ENCODE peak calls at places on chromosomes 16 and 17, in ten cellular contexts. Y, W, C, V, O, H, D, R, E and U are unnamed samples. For H3K4me1, the result is how much of the 10 kb centered on the place peaks cover.

GRCh38 chr17:65417406-65418221 is 143.8 kb downstream of the AXIN2 start:
- DNase-seq in R (no peak), E (no peak), C (no peak), H (no peak), W (no peak), O (no peak), D (no peak), V (no peak), Y (no peak), U (no peak)

GRCh38 chr17:46979023-46979870 is at the start of gene RPRML:
- DNase-seq in W (no peak), E (no peak), H (peak), D (peak), C (peak), R (no peak), O (peak), Y (peak), V (no peak), U (peak)

GRCh38 chr16:65497571-65497970 is 375.7 kb upstream of the CDH11 start:
- DNase-seq in O (no peak), W (no peak), D (no peak), R (no peak), V (no peak), Y (no peak), H (no peak), C (no peak), E (peak), U (no peak)

GRCh38 chr17:5644065-5644464 is 59.8 kb upstream of the NLRP1 start:
- DNase-seq in V (no peak), D (no peak), C (no peak), R (no peak), Y (no peak), W (no peak), O (no peak), H (no peak), E (no peak), U (no peak)

GRCh38 chr17:3956558-3956957 is 7.7 kb downstream of the ATP2A3 start:
- DNase-seq in E (no peak), O (no peak), H (no peak), Y (no peak), W (no peak), R (no peak), V (no peak), C (no peak), D (no peak), U (no peak)

GRCh38 chr16:64225696-64226095 is 896.2 kb downstream of the CDH11 start:
- DNase-seq in H (no peak), V (no peak), E (no peak), C (no peak), W (no peak), Y (no peak), R (no peak), O (no peak), D (no peak), U (no peak)

GRCh38 chr17:56995776-56996175 is 17.8 kb downstream of the SCPEP1 start:
- DNase-seq in R (no peak), C (no peak), H (no peak), V (no peak), Y (no peak), W (no peak), E (peak), D (no peak), O (no peak), U (no peak)

GRCh38 chr17:8955021-8955420 is 10.5 kb downstream of the PIK3R5 start:
- DNase-seq in R (no peak), W (no peak), C (no peak), Y (no peak), H (no peak), D (no peak), V (no peak), E (no peak), O (no peak), U (no peak)

GRCh38 chr16:49987381-49987780 is 37.6 kb upstream of the CNEP1R1 start:
- DNase-seq in H (no peak), C (no peak), R (no peak), Y (no peak), E (no peak), V (no peak), D (no peak), O (no peak), W (no peak), U (no peak)

GRCh38 chr17:74282587-74283370 is 8.7 kb downstream of the DNAI2 start:
- DNase-seq in C (no peak), D (no peak), H (no peak), E (peak), Y (peak), W (no peak), V (no peak), R (no peak), O (no peak), U (no peak)

GRCh38 chr17:50283246-50283645 is 9.0 kb downstream of the TMEM92 start:
- DNase-seq in W (no peak), C (no peak), O (no peak), H (no peak), V (no peak), R (no peak), D (peak), Y (no peak), E (no peak), U (no peak)

GRCh38 chr16:14240216-14240843 is 169.2 kb downstream of the MRTFB start:
- DNase-seq in W (no peak), D (no peak), C (no peak), V (no peak), E (no peak), O (no peak), Y (peak), H (no peak), R (no peak), U (no peak)

GRCh38 chr16:56362706-56363105 is 62.6 kb downstream of the AMFR start:
- DNase-seq in H (no peak), R (no peak), V (no peak), E (no peak), W (peak), D (peak), C (no peak), O (no peak), Y (no peak), U (no peak)

GRCh38 chr16:54930034-54930938 is at the start of gene IRX5:
- DNase-seq in W (peak), Y (peak), E (peak), D (peak), C (peak), V (peak), O (peak), H (peak), R (peak), U (peak)

GRCh38 chr16:85945424-85945751 is 46.4 kb downstream of the IRF8 start:
- DNase-seq in V (no peak), D (no peak), O (no peak), E (no peak), Y (no peak), R (no peak), W (no peak), H (no peak), C (no peak), U (no peak)

GRCh38 chr17:78124081-78124835 is 4.3 kb downstream of the TMC6 start:
- DNase-seq in O (peak), V (no peak), E (no peak), C (no peak), D (no peak), Y (no peak), H (no peak), R (no peak), W (no peak), U (no peak)

GRCh38 chr17:30211371-30211770 is 24.1 kb downstream of the SLC6A4 start:
- DNase-seq in Y (no peak), E (no peak), D (no peak), O (no peak), R (no peak), V (no peak), C (no peak), H (no peak), W (no peak), U (no peak)

GRCh38 chr16:55274391-55274790 is 49.6 kb upstream of the IRX6 start:
- DNase-seq in H (no peak), W (no peak), V (no peak), O (no peak), D (no peak), E (no peak), R (no peak), Y (no peak), C (no peak), U (no peak)

GRCh38 chr17:32552280-32552679 is 65.5 kb downstream of the CDK5R1 start:
- DNase-seq in R (no peak), D (no peak), O (no peak), V (no peak), E (no peak), C (no peak), Y (no peak), H (no peak), W (no peak), U (no peak)

GRCh38 chr17:63941751-63942150 is 9.6 kb upstream of the CD79B start:
- DNase-seq in E (no peak), W (no peak), V (no peak), R (no peak), C (no peak), Y (no peak), H (no peak), D (no peak), O (no peak), U (no peak)

DNA sequence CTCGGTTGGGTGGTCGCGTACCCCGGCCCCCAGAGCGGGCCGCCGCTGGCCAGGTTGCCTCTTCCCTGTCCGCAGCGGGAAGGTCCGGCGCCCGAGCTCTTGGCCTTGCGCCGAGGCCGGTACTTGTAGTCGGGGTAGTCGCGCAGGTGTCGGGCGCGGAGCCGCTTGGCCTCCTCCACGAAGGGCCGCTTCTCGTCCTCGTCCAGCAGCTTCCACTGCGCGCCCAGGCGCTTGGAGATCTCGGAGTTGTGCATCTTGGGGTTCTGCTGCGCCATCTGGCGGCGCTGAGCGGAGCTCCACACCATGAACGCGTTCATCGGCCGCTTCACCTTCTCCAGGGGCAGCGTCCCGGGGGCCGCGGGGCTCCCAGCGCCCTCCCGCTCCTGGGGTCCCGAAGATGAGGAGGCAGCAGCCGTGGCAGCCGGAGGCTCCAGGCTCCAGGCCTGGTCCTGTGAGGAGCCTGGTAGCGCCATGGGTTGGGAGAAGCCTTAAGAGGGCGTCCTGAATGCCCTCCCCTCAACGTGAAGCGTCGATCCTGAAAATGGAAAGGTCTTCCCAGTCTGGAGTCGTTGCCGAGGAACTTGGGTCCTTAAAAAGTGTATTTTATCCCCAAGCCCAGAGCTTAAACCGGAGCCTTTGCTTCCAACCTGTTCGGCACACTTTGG is 558 bp downstream of the SOX15 start:
- DNase-seq in R (peak), E (peak), W (peak), V (peak), D (peak), C (peak), H (no peak), Y (peak), O (peak), U (no peak)
- TF ChIP-seq CTCF in R (peak), E (peak), W (peak), V (peak), D (peak), C (no peak), H (peak), Y (peak), O (peak), U (no peak)

GRCh38 chr16:27364493-27365141 is 37.4 kb upstream of the IL21R start:
- DNase-seq in C (peak), D (no peak), Y (peak), W (no peak), V (no peak), E (no peak), H (peak), R (no peak), O (peak), U (no peak)
- H3K4me1 ChIP-seq in C (under half), D (under half), Y (under half), W (under half), V (under half), E (under half), H (under half), R (under half), O (under half), U (under half)

GRCh38 chr16:82720414-82720813 is 93.6 kb downstream of the CDH13 start:
- DNase-seq in R (no peak), H (no peak), V (no peak), D (no peak), W (no peak), E (no peak), O (no peak), Y (no peak), C (no peak), U (no peak)

GRCh38 chr16:82715160-82715559 is 88.4 kb downstream of the CDH13 start:
- DNase-seq in R (no peak), V (peak), E (no peak), O (no peak), Y (no peak), D (no peak), H (no peak), W (no peak), C (no peak), U (no peak)

GRCh38 chr16:82713778-82714177 is 87.0 kb downstream of the CDH13 start:
- DNase-seq in C (no peak), H (no peak), D (no peak), V (no peak), E (no peak), O (no peak), Y (no peak), R (no peak), W (no peak), U (no peak)

GRCh38 chr16:82709987-82710386 is 83.2 kb downstream of the CDH13 start:
- DNase-seq in H (no peak), Y (no peak), W (no peak), D (no peak), V (no peak), E (no peak), C (no peak), O (no peak), R (no peak), U (no peak)

DNA sequence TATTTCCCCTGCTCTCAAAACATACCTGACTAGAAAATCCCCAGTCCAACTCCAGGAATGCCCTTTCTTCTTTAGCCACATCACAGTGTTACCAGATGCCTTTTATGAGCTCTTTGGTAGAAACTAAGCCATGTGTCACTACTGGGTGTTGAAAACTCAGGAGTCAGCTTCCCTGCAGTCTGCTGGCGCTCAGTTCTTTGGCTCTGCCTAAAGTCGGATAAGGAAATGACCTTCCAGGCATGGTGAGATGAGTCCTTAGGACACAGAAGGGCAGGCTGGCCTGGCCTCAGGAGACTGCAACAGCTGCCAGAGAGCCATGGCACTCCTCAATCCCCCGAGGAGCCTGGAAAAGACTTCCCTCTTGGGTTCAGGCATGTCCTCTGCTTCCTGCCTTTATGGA is 89.1 kb downstream of the CDH13 start:
- DNase-seq in H (no peak), E (no peak), R (no peak), W (no peak), O (no peak), C (no peak), D (no peak), V (peak), Y (no peak), U (no peak)
- TF ChIP-seq CTCF in H (no peak), E (no peak), R (no peak), W (no peak), O (no peak), C (no peak), D (no peak), V (no peak), Y (no peak), U (no peak)

DNA sequence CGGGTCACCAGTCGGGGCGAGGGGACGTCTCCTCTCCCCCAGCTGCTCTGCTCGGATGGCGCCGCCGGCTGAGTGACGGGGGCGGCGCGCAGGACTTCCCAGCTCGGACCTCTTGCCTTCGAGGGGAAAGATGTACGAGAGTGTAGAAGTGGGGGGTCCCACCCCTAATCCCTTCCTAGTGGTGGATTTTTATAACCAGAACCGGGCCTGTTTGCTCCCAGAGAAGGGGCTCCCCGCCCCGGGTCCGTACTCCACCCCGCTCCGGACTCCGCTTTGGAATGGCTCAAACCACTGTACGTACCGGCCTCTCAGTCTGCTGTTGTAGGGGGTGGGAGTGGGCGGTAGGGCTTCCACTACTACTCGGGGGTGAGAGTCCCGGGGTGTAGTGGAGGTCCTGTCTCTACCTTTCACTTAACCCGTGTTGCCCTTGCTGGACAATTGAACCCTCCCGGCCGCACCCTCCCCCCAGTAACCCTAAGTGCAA is 21.9 kb downstream of the GJD3 start:
- DNase-seq in E (no peak), C (no peak), W (no peak), D (no peak), H (no peak), R (no peak), V (no peak), O (peak), Y (no peak), U (no peak)
- H3K4me1 ChIP-seq in E (half or more), C (half or more), W (under half), D (half or more), H (half or more), R (under half), V (under half), O (under half), Y (half or more), U (under half)

DNA sequence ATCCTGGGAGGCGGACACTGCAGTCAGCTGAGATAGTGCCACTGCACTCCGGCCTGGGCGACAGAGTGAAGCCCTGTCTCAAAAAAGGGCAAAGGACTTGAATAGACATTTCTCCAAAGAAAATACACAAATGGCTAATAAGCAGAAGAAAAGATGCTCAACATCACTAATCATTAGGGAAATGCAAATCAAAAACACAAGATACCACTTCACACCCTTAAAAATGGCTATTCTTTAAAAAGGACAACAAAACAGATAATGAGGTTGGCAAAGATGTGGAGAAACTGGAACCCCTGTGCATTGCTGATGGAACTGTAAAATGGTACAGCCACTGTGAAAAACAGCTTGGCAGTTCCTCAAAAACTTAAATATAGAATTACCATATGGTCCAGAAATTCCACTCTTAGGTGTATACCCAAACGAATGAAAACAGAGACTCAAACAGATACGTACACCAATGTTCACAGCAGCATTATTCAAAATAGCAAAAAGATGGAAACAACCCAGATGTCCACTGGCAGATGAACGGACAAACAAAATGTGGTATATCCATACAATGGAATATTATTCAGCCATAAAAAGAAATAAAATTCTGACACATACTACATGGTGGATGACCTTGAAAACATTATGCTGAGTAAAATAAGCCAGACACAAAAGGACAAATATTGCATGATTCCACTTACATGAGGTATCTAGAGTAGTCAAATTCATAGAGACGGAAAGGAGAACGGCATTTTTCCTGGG is 35.5 kb downstream of the BRIP1 start:
- DNase-seq in D (no peak), E (no peak), Y (no peak), R (no peak), H (no peak), W (no peak), C (no peak), V (no peak), O (no peak), U (no peak)
- TF ChIP-seq CTCF in D (no peak), E (no peak), Y (no peak), R (no peak), H (no peak), W (no peak), C (no peak), V (no peak), O (no peak), U (no peak)

GRCh38 chr17:38354466-38354865 is 2.8 kb downstream of the SOCS7 start:
- DNase-seq in O (no peak), E (no peak), Y (no peak), C (no peak), D (no peak), R (no peak), H (no peak), V (no peak), W (no peak), U (no peak)
- H3K4me1 ChIP-seq in O (under half), E (under half), Y (under half), C (under half), D (under half), R (under half), H (under half), V (under half), W (under half), U (under half)

DNA sequence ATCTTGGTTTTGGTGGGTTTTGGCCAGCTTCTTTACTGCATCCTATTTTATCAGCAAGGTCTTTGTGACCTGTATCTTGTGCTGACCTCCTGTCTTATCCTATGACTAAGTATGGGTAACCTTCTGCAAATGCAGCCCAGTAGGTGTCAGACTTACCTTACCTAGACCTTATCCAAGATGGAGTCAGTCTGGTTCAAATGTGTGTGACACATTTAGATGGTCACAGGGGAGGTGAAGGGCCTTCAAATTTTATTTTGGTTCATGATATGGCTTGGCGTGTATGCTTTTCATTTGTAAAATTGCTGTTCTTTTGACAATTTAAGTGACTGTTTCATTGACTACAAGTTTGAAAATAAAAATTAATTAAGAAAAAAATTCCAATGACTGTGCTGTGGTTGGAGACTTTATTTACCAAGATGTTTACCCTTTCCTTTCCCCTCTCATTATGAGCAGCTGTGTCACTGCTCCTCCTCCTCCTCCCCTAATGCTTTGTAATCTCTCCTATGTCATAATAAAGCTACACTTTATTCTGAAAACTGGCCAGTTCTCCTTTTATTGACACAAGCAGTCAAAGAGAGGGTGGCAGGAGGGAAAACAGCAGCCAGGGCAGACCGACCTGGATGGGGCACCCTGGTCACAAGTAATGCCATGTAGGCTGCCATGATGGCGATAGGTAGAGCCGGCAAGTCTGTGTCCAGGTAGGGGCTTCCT is 49.4 kb downstream of the TNFRSF13B start:
- DNase-seq in O (peak), W (peak), E (no peak), D (no peak), H (no peak), Y (no peak), C (no peak), R (no peak), V (no peak), U (peak)
- TF ChIP-seq CTCF in O (no peak), W (peak), E (no peak), D (no peak), H (no peak), Y (no peak), C (no peak), R (no peak), V (no peak), U (peak)

GRCh38 chr16:57480754-57481230 is 5.5 kb downstream of the DOK4 start:
- DNase-seq in V (no peak), C (no peak), D (no peak), E (no peak), W (no peak), R (no peak), O (no peak), H (no peak), Y (no peak), U (no peak)
- H3K4me1 ChIP-seq in V (under half), C (half or more), D (half or more), E (under half), W (under half), R (under half), O (under half), H (half or more), Y (half or more), U (under half)

GRCh38 chr17:34884597-34884996 is 76.7 kb downstream of the CCT6B start:
- DNase-seq in V (no peak), E (no peak), O (no peak), C (no peak), D (no peak), H (no peak), Y (no peak), R (no peak), W (no peak), U (no peak)
- TF ChIP-seq CTCF in V (no peak), E (no peak), O (no peak), C (no peak), D (no peak), H (no peak), Y (no peak), R (no peak), W (no peak), U (no peak)